ENCODE peak calls at places on chromosomes 12 and 14, in nine cellular contexts. One of them, this sample, is unnamed.

GRCh38 chr14:71361335-71361734 is 454.1 kb downstream of the PCNX1 start:
- DNase-seq in HTR-8/SVneo: no peak
- DNase-seq in activated CD4-positive, alpha-beta T cell treated with anti-CD3 and anti-CD28 coated beads, Interleukin-2, amount 50 U/mL, for 24 hours: no peak
- DNase-seq in pulmonary artery endothelial cell: no peak
- DNase-seq in GM13977: no peak
- DNase-seq in EH: peak
- DNase-seq in pancreas: no peak
- DNase-seq in NCI-H345: no peak
- DNase-seq in stimulated activated CD4-positive, alpha-beta T cell treated with anti-CD3 and anti-CD28 coated beads, TNF-alpha, amount 100 ng/mL, for 4 hours: no peak
- DNase-seq in this sample: no peak

GRCh38 chr12:31362115-31362758 is 36.3 kb upstream of the SINHCAF start:
- DNase-seq in EH: no peak
- DNase-seq in GM13977: no peak
- DNase-seq in HTR-8/SVneo: no peak
- DNase-seq in activated CD4-positive, alpha-beta T cell treated with anti-CD3 and anti-CD28 coated beads, Interleukin-2, amount 50 U/mL, for 24 hours: no peak
- DNase-seq in NCI-H345: peak
- DNase-seq in stimulated activated CD4-positive, alpha-beta T cell treated with anti-CD3 and anti-CD28 coated beads, TNF-alpha, amount 100 ng/mL, for 4 hours: no peak
- DNase-seq in pulmonary artery endothelial cell: no peak
- DNase-seq in pancreas: no peak
- DNase-seq in this sample: no peak

GRCh38 chr12:124565656-124566180 is 1.7 kb downstream of the NCOR2 start:
- DNase-seq in activated CD4-positive, alpha-beta T cell treated with anti-CD3 and anti-CD28 coated beads, Interleukin-2, amount 50 U/mL, for 24 hours: no peak
- DNase-seq in pancreas: no peak
- DNase-seq in GM13977: peak
- DNase-seq in NCI-H345: no peak
- DNase-seq in stimulated activated CD4-positive, alpha-beta T cell treated with anti-CD3 and anti-CD28 coated beads, TNF-alpha, amount 100 ng/mL, for 4 hours: no peak
- DNase-seq in EH: no peak
- DNase-seq in HTR-8/SVneo: no peak
- DNase-seq in pulmonary artery endothelial cell: no peak
- DNase-seq in this sample: no peak

GRCh38 chr14:51369814-51370213 is 129.8 kb downstream of the TMX1 start:
- DNase-seq in HTR-8/SVneo: no peak
- DNase-seq in EH: no peak
- DNase-seq in pulmonary artery endothelial cell: no peak
- DNase-seq in pancreas: no peak
- DNase-seq in activated CD4-positive, alpha-beta T cell treated with anti-CD3 and anti-CD28 coated beads, Interleukin-2, amount 50 U/mL, for 24 hours: peak
- DNase-seq in stimulated activated CD4-positive, alpha-beta T cell treated with anti-CD3 and anti-CD28 coated beads, TNF-alpha, amount 100 ng/mL, for 4 hours: no peak
- DNase-seq in NCI-H345: no peak
- DNase-seq in GM13977: peak
- DNase-seq in this sample: no peak

GRCh38 chr14:92458959-92459478 is 54.6 kb upstream of the RIN3 start:
- DNase-seq in stimulated activated CD4-positive, alpha-beta T cell treated with anti-CD3 and anti-CD28 coated beads, TNF-alpha, amount 100 ng/mL, for 4 hours: no peak
- DNase-seq in HTR-8/SVneo: no peak
- DNase-seq in EH: no peak
- DNase-seq in activated CD4-positive, alpha-beta T cell treated with anti-CD3 and anti-CD28 coated beads, Interleukin-2, amount 50 U/mL, for 24 hours: no peak
- DNase-seq in pancreas: no peak
- DNase-seq in pulmonary artery endothelial cell: no peak
- DNase-seq in GM13977: no peak
- DNase-seq in NCI-H345: no peak
- DNase-seq in this sample: no peak

GRCh38 chr14:24195186-24196070 is at the start of gene TM9SF1:
- DNase-seq in stimulated activated CD4-positive, alpha-beta T cell treated with anti-CD3 and anti-CD28 coated beads, TNF-alpha, amount 100 ng/mL, for 4 hours: peak
- DNase-seq in NCI-H345: peak
- DNase-seq in pulmonary artery endothelial cell: peak
- DNase-seq in GM13977: peak
- DNase-seq in activated CD4-positive, alpha-beta T cell treated with anti-CD3 and anti-CD28 coated beads, Interleukin-2, amount 50 U/mL, for 24 hours: peak
- DNase-seq in EH: peak
- DNase-seq in pancreas: peak
- DNase-seq in HTR-8/SVneo: peak
- DNase-seq in this sample: peak

GRCh38 chr12:95942532-95943230 is at the start of gene CCDC38:
- DNase-seq in pancreas: peak
- DNase-seq in stimulated activated CD4-positive, alpha-beta T cell treated with anti-CD3 and anti-CD28 coated beads, TNF-alpha, amount 100 ng/mL, for 4 hours: peak
- DNase-seq in pulmonary artery endothelial cell: no peak
- DNase-seq in activated CD4-positive, alpha-beta T cell treated with anti-CD3 and anti-CD28 coated beads, Interleukin-2, amount 50 U/mL, for 24 hours: peak
- DNase-seq in GM13977: peak
- DNase-seq in NCI-H345: peak
- DNase-seq in HTR-8/SVneo: peak
- DNase-seq in EH: peak
- DNase-seq in this sample: peak

GRCh38 chr14:103386632-103387329 is 1.6 kb downstream of the MARK3 start:
- DNase-seq in pancreas: no peak
- DNase-seq in HTR-8/SVneo: no peak
- DNase-seq in stimulated activated CD4-positive, alpha-beta T cell treated with anti-CD3 and anti-CD28 coated beads, TNF-alpha, amount 100 ng/mL, for 4 hours: no peak
- DNase-seq in EH: peak
- DNase-seq in activated CD4-positive, alpha-beta T cell treated with anti-CD3 and anti-CD28 coated beads, Interleukin-2, amount 50 U/mL, for 24 hours: no peak
- DNase-seq in pulmonary artery endothelial cell: no peak
- DNase-seq in GM13977: no peak
- DNase-seq in NCI-H345: no peak
- DNase-seq in this sample: no peak

GRCh38 chr12:32512379-32512778 is 113.0 kb downstream of the FGD4 start:
- DNase-seq in activated CD4-positive, alpha-beta T cell treated with anti-CD3 and anti-CD28 coated beads, Interleukin-2, amount 50 U/mL, for 24 hours: no peak
- DNase-seq in stimulated activated CD4-positive, alpha-beta T cell treated with anti-CD3 and anti-CD28 coated beads, TNF-alpha, amount 100 ng/mL, for 4 hours: no peak
- DNase-seq in NCI-H345: no peak
- DNase-seq in HTR-8/SVneo: no peak
- DNase-seq in pancreas: no peak
- DNase-seq in GM13977: no peak
- DNase-seq in pulmonary artery endothelial cell: no peak
- DNase-seq in EH: no peak
- DNase-seq in this sample: no peak

GRCh38 chr12:41466762-41467270 is 278.7 kb downstream of the PDZRN4 start:
- DNase-seq in activated CD4-positive, alpha-beta T cell treated with anti-CD3 and anti-CD28 coated beads, Interleukin-2, amount 50 U/mL, for 24 hours: no peak
- DNase-seq in pulmonary artery endothelial cell: no peak
- DNase-seq in HTR-8/SVneo: no peak
- DNase-seq in EH: no peak
- DNase-seq in GM13977: no peak
- DNase-seq in pancreas: no peak
- DNase-seq in NCI-H345: no peak
- DNase-seq in stimulated activated CD4-positive, alpha-beta T cell treated with anti-CD3 and anti-CD28 coated beads, TNF-alpha, amount 100 ng/mL, for 4 hours: no peak
- DNase-seq in this sample: no peak

GRCh38 chr14:77889971-77890442 is 90.1 kb downstream of the ADCK1 start:
- DNase-seq in EH: peak
- DNase-seq in stimulated activated CD4-positive, alpha-beta T cell treated with anti-CD3 and anti-CD28 coated beads, TNF-alpha, amount 100 ng/mL, for 4 hours: no peak
- DNase-seq in activated CD4-positive, alpha-beta T cell treated with anti-CD3 and anti-CD28 coated beads, Interleukin-2, amount 50 U/mL, for 24 hours: no peak
- DNase-seq in pancreas: no peak
- DNase-seq in GM13977: no peak
- DNase-seq in HTR-8/SVneo: no peak
- DNase-seq in NCI-H345: no peak
- DNase-seq in pulmonary artery endothelial cell: peak
- DNase-seq in this sample: no peak

GRCh38 chr14:105979446-105979845 is 453.1 kb downstream of the TMEM121 start:
- DNase-seq in stimulated activated CD4-positive, alpha-beta T cell treated with anti-CD3 and anti-CD28 coated beads, TNF-alpha, amount 100 ng/mL, for 4 hours: no peak
- DNase-seq in EH: no peak
- DNase-seq in GM13977: no peak
- DNase-seq in HTR-8/SVneo: no peak
- DNase-seq in pulmonary artery endothelial cell: no peak
- DNase-seq in NCI-H345: no peak
- DNase-seq in pancreas: no peak
- DNase-seq in activated CD4-positive, alpha-beta T cell treated with anti-CD3 and anti-CD28 coated beads, Interleukin-2, amount 50 U/mL, for 24 hours: no peak
- DNase-seq in this sample: no peak

GRCh38 chr12:40802656-40803055 is 110.4 kb downstream of the CNTN1 start:
- DNase-seq in stimulated activated CD4-positive, alpha-beta T cell treated with anti-CD3 and anti-CD28 coated beads, TNF-alpha, amount 100 ng/mL, for 4 hours: no peak
- DNase-seq in NCI-H345: no peak
- DNase-seq in HTR-8/SVneo: no peak
- DNase-seq in pulmonary artery endothelial cell: no peak
- DNase-seq in activated CD4-positive, alpha-beta T cell treated with anti-CD3 and anti-CD28 coated beads, Interleukin-2, amount 50 U/mL, for 24 hours: no peak
- DNase-seq in EH: no peak
- DNase-seq in GM13977: no peak
- DNase-seq in pancreas: no peak
- DNase-seq in this sample: no peak

GRCh38 chr12:30730011-30730410 is 24.7 kb downstream of the CAPRIN2 start:
- DNase-seq in stimulated activated CD4-positive, alpha-beta T cell treated with anti-CD3 and anti-CD28 coated beads, TNF-alpha, amount 100 ng/mL, for 4 hours: no peak
- DNase-seq in pancreas: no peak
- DNase-seq in GM13977: no peak
- DNase-seq in pulmonary artery endothelial cell: no peak
- DNase-seq in HTR-8/SVneo: no peak
- DNase-seq in EH: no peak
- DNase-seq in activated CD4-positive, alpha-beta T cell treated with anti-CD3 and anti-CD28 coated beads, Interleukin-2, amount 50 U/mL, for 24 hours: no peak
- DNase-seq in NCI-H345: no peak
- DNase-seq in this sample: no peak

GRCh38 chr12:106110626-106111300 is 28.0 kb downstream of the NUAK1 start:
- DNase-seq in pulmonary artery endothelial cell: no peak
- DNase-seq in activated CD4-positive, alpha-beta T cell treated with anti-CD3 and anti-CD28 coated beads, Interleukin-2, amount 50 U/mL, for 24 hours: no peak
- DNase-seq in NCI-H345: no peak
- DNase-seq in EH: no peak
- DNase-seq in GM13977: no peak
- DNase-seq in HTR-8/SVneo: no peak
- DNase-seq in pancreas: no peak
- DNase-seq in stimulated activated CD4-positive, alpha-beta T cell treated with anti-CD3 and anti-CD28 coated beads, TNF-alpha, amount 100 ng/mL, for 4 hours: no peak
- DNase-seq in this sample: no peak

GRCh38 chr12:50017653-50018052 is 7.6 kb downstream of the RACGAP1 start:
- DNase-seq in stimulated activated CD4-positive, alpha-beta T cell treated with anti-CD3 and anti-CD28 coated beads, TNF-alpha, amount 100 ng/mL, for 4 hours: no peak
- DNase-seq in activated CD4-positive, alpha-beta T cell treated with anti-CD3 and anti-CD28 coated beads, Interleukin-2, amount 50 U/mL, for 24 hours: no peak
- DNase-seq in EH: peak
- DNase-seq in GM13977: no peak
- DNase-seq in HTR-8/SVneo: no peak
- DNase-seq in NCI-H345: no peak
- DNase-seq in pancreas: no peak
- DNase-seq in pulmonary artery endothelial cell: no peak
- DNase-seq in this sample: no peak

GRCh38 chr12:99039367-99040120 is 394.5 kb downstream of the APAF1 start:
- DNase-seq in GM13977: no peak
- DNase-seq in stimulated activated CD4-positive, alpha-beta T cell treated with anti-CD3 and anti-CD28 coated beads, TNF-alpha, amount 100 ng/mL, for 4 hours: no peak
- DNase-seq in EH: no peak
- DNase-seq in activated CD4-positive, alpha-beta T cell treated with anti-CD3 and anti-CD28 coated beads, Interleukin-2, amount 50 U/mL, for 24 hours: no peak
- DNase-seq in pancreas: no peak
- DNase-seq in pulmonary artery endothelial cell: no peak
- DNase-seq in HTR-8/SVneo: no peak
- DNase-seq in NCI-H345: no peak
- DNase-seq in this sample: no peak

GRCh38 chr12:119631930-119632678 is 35.8 kb upstream of the PRKAB1 start:
- DNase-seq in pancreas: no peak
- DNase-seq in stimulated activated CD4-positive, alpha-beta T cell treated with anti-CD3 and anti-CD28 coated beads, TNF-alpha, amount 100 ng/mL, for 4 hours: no peak
- DNase-seq in activated CD4-positive, alpha-beta T cell treated with anti-CD3 and anti-CD28 coated beads, Interleukin-2, amount 50 U/mL, for 24 hours: no peak
- DNase-seq in NCI-H345: no peak
- DNase-seq in GM13977: no peak
- DNase-seq in pulmonary artery endothelial cell: no peak
- DNase-seq in EH: no peak
- DNase-seq in HTR-8/SVneo: no peak
- DNase-seq in this sample: no peak

GRCh38 chr12:54004063-54004840 is 4.3 kb downstream of the HOXC9 start:
- DNase-seq in EH: no peak
- DNase-seq in activated CD4-positive, alpha-beta T cell treated with anti-CD3 and anti-CD28 coated beads, Interleukin-2, amount 50 U/mL, for 24 hours: no peak
- DNase-seq in GM13977: no peak
- DNase-seq in pancreas: no peak
- DNase-seq in HTR-8/SVneo: no peak
- DNase-seq in NCI-H345: no peak
- DNase-seq in pulmonary artery endothelial cell: no peak
- DNase-seq in stimulated activated CD4-positive, alpha-beta T cell treated with anti-CD3 and anti-CD28 coated beads, TNF-alpha, amount 100 ng/mL, for 4 hours: no peak
- DNase-seq in this sample: no peak

GRCh38 chr12:6266431-6267006 is 44.0 kb upstream of the PLEKHG6 start:
- DNase-seq in pulmonary artery endothelial cell: no peak
- DNase-seq in pancreas: no peak
- DNase-seq in NCI-H345: peak
- DNase-seq in activated CD4-positive, alpha-beta T cell treated with anti-CD3 and anti-CD28 coated beads, Interleukin-2, amount 50 U/mL, for 24 hours: no peak
- DNase-seq in EH: peak
- DNase-seq in GM13977: no peak
- DNase-seq in HTR-8/SVneo: no peak
- DNase-seq in stimulated activated CD4-positive, alpha-beta T cell treated with anti-CD3 and anti-CD28 coated beads, TNF-alpha, amount 100 ng/mL, for 4 hours: no peak
- DNase-seq in this sample: no peak

GRCh38 chr14:70685480-70686197 is 43.9 kb downstream of the TTC9 start:
- DNase-seq in EH: no peak
- DNase-seq in GM13977: no peak
- DNase-seq in NCI-H345: no peak
- DNase-seq in activated CD4-positive, alpha-beta T cell treated with anti-CD3 and anti-CD28 coated beads, Interleukin-2, amount 50 U/mL, for 24 hours: no peak
- DNase-seq in pulmonary artery endothelial cell: no peak
- DNase-seq in HTR-8/SVneo: no peak
- DNase-seq in pancreas: no peak
- DNase-seq in stimulated activated CD4-positive, alpha-beta T cell treated with anti-CD3 and anti-CD28 coated beads, TNF-alpha, amount 100 ng/mL, for 4 hours: no peak
- DNase-seq in this sample: no peak

GRCh38 chr14:52125885-52126284 is 57.0 kb upstream of the NID2 start:
- DNase-seq in activated CD4-positive, alpha-beta T cell treated with anti-CD3 and anti-CD28 coated beads, Interleukin-2, amount 50 U/mL, for 24 hours: no peak
- DNase-seq in EH: no peak
- DNase-seq in pancreas: no peak
- DNase-seq in GM13977: no peak
- DNase-seq in NCI-H345: no peak
- DNase-seq in HTR-8/SVneo: no peak
- DNase-seq in pulmonary artery endothelial cell: no peak
- DNase-seq in stimulated activated CD4-positive, alpha-beta T cell treated with anti-CD3 and anti-CD28 coated beads, TNF-alpha, amount 100 ng/mL, for 4 hours: no peak
- DNase-seq in this sample: no peak

GRCh38 chr12:131737485-131737827 is 26.6 kb downstream of the SFSWAP start:
- DNase-seq in activated CD4-positive, alpha-beta T cell treated with anti-CD3 and anti-CD28 coated beads, Interleukin-2, amount 50 U/mL, for 24 hours: no peak
- DNase-seq in pulmonary artery endothelial cell: no peak
- DNase-seq in pancreas: no peak
- DNase-seq in HTR-8/SVneo: no peak
- DNase-seq in GM13977: no peak
- DNase-seq in stimulated activated CD4-positive, alpha-beta T cell treated with anti-CD3 and anti-CD28 coated beads, TNF-alpha, amount 100 ng/mL, for 4 hours: no peak
- DNase-seq in EH: no peak
- DNase-seq in NCI-H345: no peak
- DNase-seq in this sample: no peak

GRCh38 chr12:123120452-123121166 is 30.3 kb downstream of the PITPNM2 start:
- DNase-seq in stimulated activated CD4-positive, alpha-beta T cell treated with anti-CD3 and anti-CD28 coated beads, TNF-alpha, amount 100 ng/mL, for 4 hours: no peak
- DNase-seq in pancreas: no peak
- DNase-seq in NCI-H345: peak
- DNase-seq in pulmonary artery endothelial cell: no peak
- DNase-seq in GM13977: no peak
- DNase-seq in HTR-8/SVneo: no peak
- DNase-seq in activated CD4-positive, alpha-beta T cell treated with anti-CD3 and anti-CD28 coated beads, Interleukin-2, amount 50 U/mL, for 24 hours: no peak
- DNase-seq in EH: no peak
- DNase-seq in this sample: no peak

GRCh38 chr12:56687225-56688128 is 607 bp downstream of the PTGES3 start:
- DNase-seq in pancreas: peak
- DNase-seq in HTR-8/SVneo: peak
- DNase-seq in GM13977: peak
- DNase-seq in NCI-H345: peak
- DNase-seq in activated CD4-positive, alpha-beta T cell treated with anti-CD3 and anti-CD28 coated beads, Interleukin-2, amount 50 U/mL, for 24 hours: peak
- DNase-seq in pulmonary artery endothelial cell: no peak
- DNase-seq in stimulated activated CD4-positive, alpha-beta T cell treated with anti-CD3 and anti-CD28 coated beads, TNF-alpha, amount 100 ng/mL, for 4 hours: peak
- DNase-seq in EH: peak
- DNase-seq in this sample: no peak

GRCh38 chr12:90695415-90695814 is 259.6 kb downstream of the CCER1 start:
- DNase-seq in activated CD4-positive, alpha-beta T cell treated with anti-CD3 and anti-CD28 coated beads, Interleukin-2, amount 50 U/mL, for 24 hours: no peak
- DNase-seq in pancreas: no peak
- DNase-seq in HTR-8/SVneo: no peak
- DNase-seq in stimulated activated CD4-positive, alpha-beta T cell treated with anti-CD3 and anti-CD28 coated beads, TNF-alpha, amount 100 ng/mL, for 4 hours: no peak
- DNase-seq in pulmonary artery endothelial cell: no peak
- DNase-seq in GM13977: no peak
- DNase-seq in EH: no peak
- DNase-seq in NCI-H345: no peak
- DNase-seq in this sample: no peak

GRCh38 chr12:55741978-55742377 is 944 bp upstream of the GDF11 start:
- DNase-seq in HTR-8/SVneo: no peak
- DNase-seq in NCI-H345: no peak
- DNase-seq in EH: no peak
- DNase-seq in stimulated activated CD4-positive, alpha-beta T cell treated with anti-CD3 and anti-CD28 coated beads, TNF-alpha, amount 100 ng/mL, for 4 hours: no peak
- DNase-seq in pancreas: no peak
- DNase-seq in GM13977: no peak
- DNase-seq in pulmonary artery endothelial cell: no peak
- DNase-seq in activated CD4-positive, alpha-beta T cell treated with anti-CD3 and anti-CD28 coated beads, Interleukin-2, amount 50 U/mL, for 24 hours: no peak
- DNase-seq in this sample: no peak

GRCh38 chr12:114943601-114944000 is 259.6 kb upstream of the TBX3 start:
- DNase-seq in pulmonary artery endothelial cell: no peak
- DNase-seq in pancreas: no peak
- DNase-seq in GM13977: no peak
- DNase-seq in stimulated activated CD4-positive, alpha-beta T cell treated with anti-CD3 and anti-CD28 coated beads, TNF-alpha, amount 100 ng/mL, for 4 hours: no peak
- DNase-seq in activated CD4-positive, alpha-beta T cell treated with anti-CD3 and anti-CD28 coated beads, Interleukin-2, amount 50 U/mL, for 24 hours: no peak
- DNase-seq in HTR-8/SVneo: no peak
- DNase-seq in NCI-H345: no peak
- DNase-seq in EH: no peak
- DNase-seq in this sample: no peak

GRCh38 chr12:106214576-106214975 is 33.2 kb downstream of the CKAP4 start:
- DNase-seq in pancreas: no peak
- DNase-seq in EH: no peak
- DNase-seq in NCI-H345: no peak
- DNase-seq in stimulated activated CD4-positive, alpha-beta T cell treated with anti-CD3 and anti-CD28 coated beads, TNF-alpha, amount 100 ng/mL, for 4 hours: no peak
- DNase-seq in HTR-8/SVneo: no peak
- DNase-seq in activated CD4-positive, alpha-beta T cell treated with anti-CD3 and anti-CD28 coated beads, Interleukin-2, amount 50 U/mL, for 24 hours: no peak
- DNase-seq in pulmonary artery endothelial cell: no peak
- DNase-seq in GM13977: no peak
- DNase-seq in this sample: no peak

GRCh38 chr14:30521899-30522736 is 36.8 kb upstream of the G2E3 start:
- DNase-seq in GM13977: peak
- DNase-seq in EH: peak
- DNase-seq in stimulated activated CD4-positive, alpha-beta T cell treated with anti-CD3 and anti-CD28 coated beads, TNF-alpha, amount 100 ng/mL, for 4 hours: no peak
- DNase-seq in activated CD4-positive, alpha-beta T cell treated with anti-CD3 and anti-CD28 coated beads, Interleukin-2, amount 50 U/mL, for 24 hours: no peak
- DNase-seq in HTR-8/SVneo: peak
- DNase-seq in pancreas: no peak
- DNase-seq in pulmonary artery endothelial cell: no peak
- DNase-seq in NCI-H345: peak
- DNase-seq in this sample: no peak

GRCh38 chr14:24072436-24072835 is 1.1 kb downstream of the CPNE6 start:
- DNase-seq in pulmonary artery endothelial cell: no peak
- DNase-seq in HTR-8/SVneo: no peak
- DNase-seq in NCI-H345: no peak
- DNase-seq in GM13977: no peak
- DNase-seq in EH: no peak
- DNase-seq in pancreas: no peak
- DNase-seq in activated CD4-positive, alpha-beta T cell treated with anti-CD3 and anti-CD28 coated beads, Interleukin-2, amount 50 U/mL, for 24 hours: no peak
- DNase-seq in stimulated activated CD4-positive, alpha-beta T cell treated with anti-CD3 and anti-CD28 coated beads, TNF-alpha, amount 100 ng/mL, for 4 hours: no peak
- DNase-seq in this sample: no peak